ENCODE peak calls at places on chromosomes 2 and 18, in six cellular contexts. C is H9, Q is neuronal stem cell, U is trophoblast cell, P is mesenchymal stem cell, K is H1. L is an unnamed sample.

GRCh38 chr18:13580351-13580750 is 146.0 kb downstream of the FAM210A start:
- DNase-seq in C (no peak), Q (no peak), U (no peak), P (no peak), K (no peak), L (no peak)

GRCh38 chr2:214075446-214075845 is 335.4 kb upstream of the VWC2L start:
- DNase-seq in C (no peak), Q (no peak), U (no peak), P (no peak), K (no peak), L (no peak)

GRCh38 chr2:55839182-55839819 is 84.3 kb downstream of the EFEMP1 start:
- DNase-seq in C (no peak), Q (no peak), U (peak), P (peak), K (no peak), L (peak)

GRCh38 chr2:149330127-149331022 is at the start of gene LYPD6:
- DNase-seq in C (peak), Q (peak), U (peak), P (peak), K (peak), L (peak)

GRCh38 chr18:34223893-34224422 is 755 bp downstream of the NOL4 start:
- DNase-seq in C (no peak), Q (no peak), U (no peak), P (no peak), K (peak), L (no peak)

GRCh38 chr2:43267393-43267792 is 41.0 kb upstream of the ZFP36L2 start:
- DNase-seq in C (no peak), Q (no peak), U (no peak), P (no peak), K (no peak), L (no peak)

GRCh38 chr18:23406271-23406787 is 46.8 kb upstream of the RIOK3 start:
- DNase-seq in C (no peak), Q (no peak), U (peak), P (peak), K (no peak), L (peak)

GRCh38 chr18:9643549-9643948 is 29.2 kb upstream of the PPP4R1 start:
- DNase-seq in C (peak), Q (peak), U (peak), P (peak), K (no peak), L (peak)

GRCh38 chr2:157821519-157822131 is 54.5 kb downstream of the ACVR1 start:
- DNase-seq in C (no peak), Q (no peak), U (no peak), P (no peak), K (no peak), L (no peak)

GRCh38 chr2:157822993-157823392 is 53.1 kb downstream of the ACVR1 start:
- DNase-seq in C (no peak), Q (no peak), U (no peak), P (peak), K (no peak), L (peak)

GRCh38 chr2:157822533-157822932 is 53.6 kb downstream of the ACVR1 start:
- DNase-seq in C (no peak), Q (no peak), U (no peak), P (no peak), K (no peak), L (no peak)

GRCh38 chr2:157818227-157818626 is 57.9 kb downstream of the ACVR1 start:
- DNase-seq in C (no peak), Q (no peak), U (no peak), P (no peak), K (no peak), L (no peak)

DNA sequence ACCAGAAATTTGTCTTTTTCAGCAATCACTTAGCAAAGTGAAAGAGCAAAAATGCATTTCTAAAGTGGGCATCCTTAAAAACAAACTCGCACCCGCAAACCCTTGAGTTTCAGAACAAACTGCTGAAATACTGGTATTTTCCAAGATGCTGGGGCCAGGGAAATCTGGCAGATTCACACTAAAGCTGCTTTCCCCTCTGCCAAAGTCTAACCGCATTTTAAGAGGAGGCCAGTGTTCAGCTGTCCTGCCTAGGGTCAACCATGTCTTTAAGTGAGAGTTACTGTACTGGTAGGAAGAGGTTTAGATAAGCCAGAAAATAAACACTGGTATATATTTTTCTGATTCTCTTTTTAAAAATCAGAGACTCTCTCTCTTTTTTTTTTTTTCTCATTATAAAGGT is 55.9 kb downstream of the ACVR1 start:
- DNase-seq in C (no peak), Q (no peak), U (no peak), P (no peak), K (no peak), L (no peak)
- H3K14ac ChIP-seq in C (no peak), Q (no peak), U (no peak), P (no peak), K (no peak), L (no peak)

DNA sequence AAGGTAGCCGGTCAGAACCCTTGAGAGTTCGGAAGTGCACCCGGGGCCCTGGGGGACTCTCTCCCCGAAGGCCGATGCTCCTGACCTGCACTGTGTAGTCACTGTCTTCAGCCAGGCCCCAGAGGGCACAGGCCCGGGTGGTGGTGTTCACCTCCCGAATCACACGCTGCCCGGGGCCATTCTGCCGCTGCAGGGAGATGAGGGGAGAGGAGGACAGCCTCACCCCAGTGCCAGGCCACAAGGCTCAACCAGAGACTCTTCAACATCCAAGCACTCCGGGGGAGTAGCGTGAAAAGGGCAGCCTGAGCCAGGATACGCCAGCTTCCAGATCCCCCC is 1.1 kb downstream of the FNDC4 start:
- DNase-seq in C (no peak), Q (no peak), U (no peak), P (no peak), K (no peak), L (no peak)
- H3K14ac ChIP-seq in C (no peak), Q (no peak), U (no peak), P (no peak), K (no peak), L (peak)

GRCh38 chr2:72423766-72424165 is 276.1 kb upstream of the CYP26B1 start:
- DNase-seq in C (no peak), Q (no peak), U (no peak), P (no peak), K (no peak), L (no peak)
- H3K14ac ChIP-seq in C (no peak), Q (no peak), U (no peak), P (no peak), K (no peak), L (no peak)

DNA sequence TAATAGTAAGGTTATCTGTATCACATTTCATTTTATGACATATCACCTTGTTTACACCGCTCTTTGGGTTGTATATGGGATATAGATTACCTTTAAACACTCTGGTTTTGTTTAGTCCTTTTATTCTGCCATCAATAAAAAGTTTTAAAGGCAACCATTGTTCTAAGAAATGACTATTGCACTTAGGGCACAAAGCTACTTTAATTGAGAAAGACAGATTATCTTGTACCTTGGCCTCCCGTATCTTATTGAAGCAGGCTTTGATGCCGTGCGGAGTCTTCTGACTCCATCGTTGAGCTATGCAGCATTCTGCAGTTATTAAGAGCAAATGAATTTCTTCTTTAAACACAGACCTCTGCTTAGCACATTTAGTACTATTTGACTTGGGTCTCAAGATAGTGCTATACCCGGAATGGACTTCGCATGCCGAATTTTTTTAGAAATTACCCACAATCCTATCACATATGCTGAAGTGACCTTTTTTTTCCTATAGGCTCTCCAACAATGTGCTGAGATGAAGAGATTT is 16.7 kb downstream of the PKDCC start:
- DNase-seq in C (no peak), Q (no peak), U (peak), P (peak), K (no peak), L (peak)
- H3K14ac ChIP-seq in C (no peak), Q (no peak), U (no peak), P (no peak), K (no peak), L (peak)

GRCh38 chr2:162925595-162925994 is 87.0 kb upstream of the KCNH7 start:
- DNase-seq in C (no peak), Q (no peak), U (no peak), P (no peak), K (no peak), L (no peak)

GRCh38 chr2:162929571-162929970 is 91.0 kb upstream of the KCNH7 start:
- DNase-seq in C (no peak), Q (no peak), U (peak), P (peak), K (no peak), L (no peak)

GRCh38 chr2:162928356-162928755 is 89.8 kb upstream of the KCNH7 start:
- DNase-seq in C (no peak), Q (no peak), U (peak), P (peak), K (no peak), L (no peak)

GRCh38 chr2:162926501-162926900 is 87.9 kb upstream of the KCNH7 start:
- DNase-seq in C (no peak), Q (no peak), U (peak), P (peak), K (no peak), L (no peak)

GRCh38 chr2:162926907-162927306 is 88.3 kb upstream of the KCNH7 start:
- DNase-seq in C (no peak), Q (no peak), U (no peak), P (peak), K (no peak), L (no peak)
- H3K14ac ChIP-seq in C (no peak), Q (no peak), U (no peak), P (no peak), K (no peak), L (no peak)

GRCh38 chr2:182907081-182907830 is 40.8 kb upstream of the FRZB start:
- DNase-seq in C (peak), Q (no peak), U (no peak), P (peak), K (peak), L (peak)
- H3K14ac ChIP-seq in C (no peak), Q (no peak), U (no peak), P (no peak), K (no peak), L (no peak)

DNA sequence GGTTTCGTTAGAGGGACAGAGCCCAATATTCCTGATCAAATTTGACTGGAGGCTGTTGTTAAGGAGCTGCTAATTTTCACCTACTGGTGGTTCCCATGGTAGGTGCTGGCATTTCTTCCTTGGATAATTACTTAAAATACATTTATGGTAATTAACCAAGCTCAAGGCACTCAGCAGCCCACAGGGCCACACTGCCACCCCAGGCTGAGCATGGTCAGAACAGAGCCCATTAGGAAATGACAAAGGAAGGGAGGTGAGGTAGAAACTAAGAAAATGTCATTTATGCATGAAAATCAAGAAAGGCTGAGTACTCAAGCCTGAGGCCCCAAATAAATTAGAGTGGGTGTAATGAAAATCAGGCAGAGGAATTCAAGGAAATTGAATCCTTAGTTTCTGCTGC is 510.2 kb upstream of the GYPC start:
- DNase-seq in C (no peak), Q (no peak), U (no peak), P (no peak), K (no peak), L (no peak)
- H3K14ac ChIP-seq in C (no peak), Q (no peak), U (no peak), P (no peak), K (no peak), L (no peak)

L was measured in IMR-90.